ENCODE peak calls at places on chromosomes 2 and 18, in nine cellular contexts. One of them, this sample, is unnamed. For H3K4me1, the result is how much of the 10 kb centered on the place peaks cover.

GRCh38 chr2:67895171-67895941 is 167.4 kb downstream of the C1D start:
- DNase-seq in mammary epithelial cell: peak
- DNase-seq in fibroblast of lung: no peak
- DNase-seq in IMR-90: no peak
- DNase-seq in endothelial cell of umbilical vein: peak
- DNase-seq in GM23248: no peak
- DNase-seq in hepatocyte: peak
- DNase-seq in DND-41: no peak
- DNase-seq in astrocyte: no peak
- DNase-seq in this sample: no peak

GRCh38 chr2:9820020-9820973 is 23.0 kb upstream of the TAF1B start:
- DNase-seq in mammary epithelial cell: peak
- DNase-seq in fibroblast of lung: peak
- DNase-seq in IMR-90: peak
- DNase-seq in endothelial cell of umbilical vein: no peak
- DNase-seq in GM23248: peak
- DNase-seq in hepatocyte: no peak
- DNase-seq in DND-41: no peak
- DNase-seq in astrocyte: peak
- DNase-seq in this sample: peak

GRCh38 chr2:72887836-72888437 is 729 bp downstream of the SPR start:
- DNase-seq in mammary epithelial cell: peak
- DNase-seq in fibroblast of lung: peak
- DNase-seq in IMR-90: peak
- DNase-seq in endothelial cell of umbilical vein: peak
- DNase-seq in GM23248: peak
- DNase-seq in hepatocyte: peak
- DNase-seq in DND-41: no peak
- DNase-seq in astrocyte: peak
- DNase-seq in this sample: peak

GRCh38 chr2:11669454-11670291 is at the start of gene NTSR2:
- DNase-seq in mammary epithelial cell: peak
- DNase-seq in fibroblast of lung: peak
- DNase-seq in IMR-90: peak
- DNase-seq in endothelial cell of umbilical vein: peak
- DNase-seq in GM23248: peak
- DNase-seq in hepatocyte: peak
- DNase-seq in DND-41: no peak
- DNase-seq in astrocyte: peak
- DNase-seq in this sample: peak

GRCh38 chr2:20650880-20651730 is at the start of gene HS1BP3:
- DNase-seq in mammary epithelial cell: peak
- DNase-seq in fibroblast of lung: peak
- DNase-seq in IMR-90: peak
- DNase-seq in endothelial cell of umbilical vein: peak
- DNase-seq in GM23248: peak
- DNase-seq in hepatocyte: peak
- DNase-seq in DND-41: peak
- DNase-seq in astrocyte: peak
- DNase-seq in this sample: peak

GRCh38 chr2:81895620-81896245 is 1591.2 kb upstream of the LRRTM1 start:
- DNase-seq in mammary epithelial cell: no peak
- DNase-seq in fibroblast of lung: peak
- DNase-seq in IMR-90: no peak
- DNase-seq in endothelial cell of umbilical vein: no peak
- DNase-seq in GM23248: no peak
- DNase-seq in hepatocyte: peak
- DNase-seq in DND-41: no peak
- DNase-seq in astrocyte: peak
- DNase-seq in this sample: no peak

GRCh38 chr18:70288171-70288850 is 534 bp upstream of the SOCS6 start:
- DNase-seq in mammary epithelial cell: no peak
- DNase-seq in fibroblast of lung: peak
- DNase-seq in IMR-90: peak
- DNase-seq in endothelial cell of umbilical vein: peak
- DNase-seq in GM23248: peak
- DNase-seq in hepatocyte: peak
- DNase-seq in DND-41: no peak
- DNase-seq in astrocyte: no peak
- DNase-seq in this sample: peak

GRCh38 chr2:100935372-100935752 is 66.7 kb upstream of the RPL31 start:
- DNase-seq in mammary epithelial cell: no peak
- DNase-seq in fibroblast of lung: peak
- DNase-seq in IMR-90: peak
- DNase-seq in endothelial cell of umbilical vein: no peak
- DNase-seq in GM23248: peak
- DNase-seq in hepatocyte: no peak
- DNase-seq in DND-41: no peak
- DNase-seq in astrocyte: peak
- DNase-seq in this sample: peak

GRCh38 chr2:122543815-122544214 is 788.4 kb downstream of the TSN start:
- DNase-seq in mammary epithelial cell: peak
- DNase-seq in fibroblast of lung: peak
- DNase-seq in IMR-90: peak
- DNase-seq in endothelial cell of umbilical vein: no peak
- DNase-seq in GM23248: peak
- DNase-seq in hepatocyte: no peak
- DNase-seq in DND-41: no peak
- DNase-seq in astrocyte: peak
- DNase-seq in this sample: peak

GRCh38 chr2:69437751-69438154 is 518 bp upstream of the NFU1 start:
- DNase-seq in mammary epithelial cell: no peak
- DNase-seq in fibroblast of lung: no peak
- DNase-seq in IMR-90: no peak
- DNase-seq in endothelial cell of umbilical vein: no peak
- DNase-seq in GM23248: peak
- DNase-seq in hepatocyte: peak
- DNase-seq in DND-41: no peak
- DNase-seq in astrocyte: peak
- DNase-seq in this sample: peak

GRCh38 chr2:65381607-65382032 is 50.8 kb downstream of the SPRED2 start:
- DNase-seq in mammary epithelial cell: no peak
- DNase-seq in fibroblast of lung: no peak
- DNase-seq in IMR-90: no peak
- DNase-seq in endothelial cell of umbilical vein: no peak
- DNase-seq in GM23248: no peak
- DNase-seq in hepatocyte: no peak
- DNase-seq in DND-41: no peak
- DNase-seq in astrocyte: no peak
- DNase-seq in this sample: no peak
- H3K4me1 ChIP-seq in mammary epithelial cell: half or more
- H3K4me1 ChIP-seq in fibroblast of lung: under half
- H3K4me1 ChIP-seq in IMR-90: under half
- H3K4me1 ChIP-seq in endothelial cell of umbilical vein: under half
- H3K4me1 ChIP-seq in GM23248: half or more
- H3K4me1 ChIP-seq in hepatocyte: under half
- H3K4me1 ChIP-seq in DND-41: under half
- H3K4me1 ChIP-seq in astrocyte: half or more
- H3K4me1 ChIP-seq in this sample: half or more

DNA sequence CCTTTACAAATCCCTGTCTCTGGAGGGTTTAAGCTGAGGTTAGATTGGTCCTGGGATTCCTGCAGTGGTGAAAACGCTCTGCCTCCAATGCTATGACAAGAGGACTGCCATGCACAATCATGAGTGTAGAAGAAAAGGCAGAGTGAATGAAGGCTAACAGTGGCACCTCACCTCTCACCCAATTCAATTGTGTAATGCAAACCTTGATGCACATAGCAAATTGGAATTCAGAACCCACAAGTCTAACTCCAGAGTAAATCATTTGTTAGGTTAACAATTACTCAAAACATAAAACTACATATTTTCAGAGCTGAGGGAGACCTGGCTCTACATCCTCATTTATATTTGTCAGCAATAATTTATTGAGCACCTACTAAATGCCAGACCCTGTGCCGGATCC is 1.8 kb downstream of the TGFBRAP1 start:
- DNase-seq in mammary epithelial cell: no peak
- DNase-seq in fibroblast of lung: no peak
- DNase-seq in IMR-90: no peak
- DNase-seq in endothelial cell of umbilical vein: no peak
- DNase-seq in GM23248: no peak
- DNase-seq in hepatocyte: no peak
- DNase-seq in DND-41: no peak
- DNase-seq in astrocyte: no peak
- DNase-seq in this sample: no peak
- H3K4me2 ChIP-seq in mammary epithelial cell: peak
- H3K4me2 ChIP-seq in fibroblast of lung: no peak
- H3K4me2 ChIP-seq in IMR-90: no peak
- H3K4me2 ChIP-seq in endothelial cell of umbilical vein: peak
- H3K4me2 ChIP-seq in GM23248: no peak
- H3K4me2 ChIP-seq in hepatocyte: peak
- H3K4me2 ChIP-seq in DND-41: peak
- H3K4me2 ChIP-seq in astrocyte: peak
- H3K4me2 ChIP-seq in this sample: peak

GRCh38 chr2:26846334-26846863 is 1.5 kb upstream of the DPYSL5 start:
- DNase-seq in mammary epithelial cell: peak
- DNase-seq in fibroblast of lung: peak
- DNase-seq in IMR-90: peak
- DNase-seq in endothelial cell of umbilical vein: peak
- DNase-seq in GM23248: peak
- DNase-seq in hepatocyte: peak
- DNase-seq in DND-41: peak
- DNase-seq in astrocyte: peak
- DNase-seq in this sample: peak
- H2AFZ ChIP-seq in mammary epithelial cell: peak
- H2AFZ ChIP-seq in fibroblast of lung: no peak
- H2AFZ ChIP-seq in IMR-90: peak
- H2AFZ ChIP-seq in endothelial cell of umbilical vein: no peak
- H2AFZ ChIP-seq in GM23248: no peak
- H2AFZ ChIP-seq in hepatocyte: no peak
- H2AFZ ChIP-seq in DND-41: no peak
- H2AFZ ChIP-seq in astrocyte: peak
- H2AFZ ChIP-seq in this sample: no peak

GRCh38 chr18:76377359-76377756 is 117.7 kb downstream of the ZNF516 start:
- DNase-seq in mammary epithelial cell: no peak
- DNase-seq in fibroblast of lung: no peak
- DNase-seq in IMR-90: no peak
- DNase-seq in endothelial cell of umbilical vein: no peak
- DNase-seq in GM23248: no peak
- DNase-seq in hepatocyte: no peak
- DNase-seq in DND-41: peak
- DNase-seq in astrocyte: no peak
- DNase-seq in this sample: no peak
- H3K4me1 ChIP-seq in mammary epithelial cell: under half
- H3K4me1 ChIP-seq in fibroblast of lung: under half
- H3K4me1 ChIP-seq in IMR-90: under half
- H3K4me1 ChIP-seq in endothelial cell of umbilical vein: under half
- H3K4me1 ChIP-seq in GM23248: under half
- H3K4me1 ChIP-seq in hepatocyte: under half
- H3K4me1 ChIP-seq in DND-41: half or more
- H3K4me1 ChIP-seq in astrocyte: under half
- H3K4me1 ChIP-seq in this sample: under half

GRCh38 chr2:191559569-191559968 is 118.4 kb upstream of the NABP1 start:
- DNase-seq in mammary epithelial cell: no peak
- DNase-seq in fibroblast of lung: no peak
- DNase-seq in IMR-90: no peak
- DNase-seq in endothelial cell of umbilical vein: no peak
- DNase-seq in GM23248: no peak
- DNase-seq in hepatocyte: no peak
- DNase-seq in DND-41: no peak
- DNase-seq in astrocyte: no peak
- DNase-seq in this sample: no peak
- H3K4me2 ChIP-seq in mammary epithelial cell: no peak
- H3K4me2 ChIP-seq in fibroblast of lung: no peak
- H3K4me2 ChIP-seq in IMR-90: no peak
- H3K4me2 ChIP-seq in endothelial cell of umbilical vein: no peak
- H3K4me2 ChIP-seq in GM23248: no peak
- H3K4me2 ChIP-seq in hepatocyte: no peak
- H3K4me2 ChIP-seq in DND-41: no peak
- H3K4me2 ChIP-seq in astrocyte: no peak
- H3K4me2 ChIP-seq in this sample: peak

This sample was measured in osteoblast.